ENCODE peak calls at places on chromosomes 13 and 19, in five cellular contexts. M is right lobe of liver, I is ovary, N is astrocyte, F is gastrocnemius medialis. G is an unnamed sample. For H3K36me3 and H3K4me1, the result is how much of the 10 kb centered on the place peaks cover.

GRCh38 chr19:4139614-4140236 is 13.7 kb upstream of the CREB3L3 start:
- DNase-seq in N (no peak), M (peak), I (peak), F (peak), G (peak)

GRCh38 chr13:44293354-44293753 is 80.3 kb upstream of the SERP2 start:
- DNase-seq in F (no peak), M (no peak), N (no peak), I (no peak), G (no peak)

GRCh38 chr13:111531505-111531904 is 211.1 kb downstream of the TEX29 start:
- DNase-seq in M (no peak), F (no peak), N (no peak), I (no peak), G (no peak)

GRCh38 chr13:26459276-26460131 is 98.0 kb upstream of the WASF3 start:
- DNase-seq in I (no peak), N (no peak), M (no peak), F (peak), G (no peak)

GRCh38 chr13:50426932-50427331 is 411.7 kb downstream of the KCNRG start:
- DNase-seq in F (no peak), I (no peak), M (no peak), N (no peak), G (no peak)

GRCh38 chr19:29450306-29450705 is 75.5 kb upstream of the VSTM2B start:
- DNase-seq in N (no peak), F (no peak), M (no peak), I (no peak), G (no peak)

GRCh38 chr13:104900186-104900817 is 1635.2 kb downstream of the EFNB2 start:
- DNase-seq in M (no peak), I (no peak), N (no peak), F (no peak), G (no peak)

GRCh38 chr13:46676378-46676725 is 120.6 kb downstream of the ESD start:
- DNase-seq in N (no peak), I (no peak), F (no peak), M (no peak), G (no peak)

GRCh38 chr19:5191091-5191490 is 149.5 kb downstream of the PTPRS start:
- DNase-seq in I (no peak), N (peak), M (no peak), F (no peak), G (no peak)

GRCh38 chr19:31066385-31066784 is 282.9 kb downstream of the TSHZ3 start:
- DNase-seq in M (no peak), F (no peak), I (no peak), N (peak), G (no peak)

GRCh38 chr13:68714292-68714691 is 1393.3 kb upstream of the ATXN8OS start:
- DNase-seq in M (no peak), I (no peak), F (no peak), N (peak), G (no peak)

GRCh38 chr13:26458196-26458734 is 99.2 kb upstream of the WASF3 start:
- DNase-seq in I (no peak), M (no peak), F (no peak), N (no peak), G (no peak)

GRCh38 chr13:43664700-43665191 is 122.0 kb downstream of the ENOX1 start:
- DNase-seq in N (peak), F (no peak), I (peak), M (no peak), G (no peak)

GRCh38 chr19:23002690-23003422 is at the start of gene ZNF728:
- DNase-seq in M (no peak), I (peak), F (peak), N (no peak), G (peak)

DNA sequence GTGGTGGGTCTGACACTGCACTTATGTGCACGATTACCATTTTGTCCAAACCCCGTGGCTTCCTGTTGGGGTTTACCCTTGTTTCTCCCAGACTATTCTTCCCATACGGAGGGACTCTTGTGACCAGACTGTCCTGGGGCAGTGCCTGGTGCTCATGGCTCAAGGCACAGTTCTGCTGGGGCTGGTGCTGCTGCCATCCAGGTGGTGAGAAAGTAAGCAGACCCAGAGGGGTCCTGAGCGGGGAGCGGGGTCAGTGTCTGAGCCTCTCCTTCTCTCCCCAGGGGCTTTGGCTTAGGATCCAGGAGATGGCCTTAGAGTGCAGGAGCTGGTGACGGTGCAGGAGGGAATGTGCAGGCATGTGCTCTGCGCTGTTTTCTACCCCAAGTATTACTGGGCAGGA is 5.0 kb upstream of the SIGLEC9 start:
- DNase-seq in I (no peak), F (no peak), N (no peak), M (peak), G (no peak)
- H3K4me3 ChIP-seq in I (no peak), F (no peak), N (no peak), M (no peak), G (no peak)

GRCh38 chr19:55246462-55247451 is 12.1 kb downstream of the PPP6R1 start:
- DNase-seq in N (no peak), F (no peak), M (no peak), I (no peak), G (no peak)

GRCh38 chr19:55241935-55242464 is 13.4 kb upstream of the TMEM86B start:
- DNase-seq in N (no peak), F (no peak), M (no peak), I (no peak), G (no peak)

GRCh38 chr19:55242517-55242916 is 14.0 kb upstream of the TMEM86B start:
- DNase-seq in M (no peak), N (no peak), F (no peak), I (no peak), G (no peak)

GRCh38 chr19:55245236-55245904 is 13.4 kb downstream of the PPP6R1 start:
- DNase-seq in I (no peak), M (no peak), N (no peak), F (no peak), G (no peak)

GRCh38 chr19:55244004-55244680 is 14.7 kb downstream of the PPP6R1 start:
- DNase-seq in I (no peak), N (no peak), M (no peak), F (no peak), G (no peak)
- H3K36me3 ChIP-seq in I (under half), N (under half), M (under half), F (under half), G (half or more)

GRCh38 chr13:76552807-76553206 is 333.4 kb downstream of the KCTD12 start:
- DNase-seq in M (no peak), N (no peak), I (no peak), F (no peak), G (no peak)
- H3K4me1 ChIP-seq in M (under half), N (under half), I (under half), F (under half), G (under half)

DNA sequence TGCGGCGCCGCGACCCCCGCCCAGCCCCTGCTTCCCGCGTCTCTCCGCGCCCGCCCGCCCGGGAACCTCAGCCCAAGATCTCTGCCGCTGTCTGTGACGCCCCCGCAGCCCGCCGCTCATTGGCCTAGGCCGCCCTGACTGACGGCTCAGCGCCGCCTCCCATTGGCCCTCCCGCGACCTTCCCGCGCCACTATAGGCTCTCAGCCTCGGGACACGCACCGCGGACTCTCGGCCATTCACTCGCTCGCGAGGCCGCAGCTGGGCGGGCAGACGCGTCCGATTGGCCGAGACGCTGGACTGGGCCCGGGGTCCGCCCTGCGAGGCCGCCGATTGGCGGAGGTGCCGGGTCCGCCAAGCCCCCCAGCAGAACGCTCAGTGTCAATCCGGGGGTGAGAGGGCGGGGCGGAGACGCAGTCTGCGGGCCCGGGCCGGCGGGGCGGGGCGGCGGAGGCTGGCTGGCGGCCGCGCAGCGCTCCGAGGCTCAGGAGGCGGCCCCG is at the start of gene PRKACA:
- DNase-seq in F (peak), N (peak), I (peak), M (peak), G (peak)
- H3K4me3 ChIP-seq in F (peak), N (peak), I (peak), M (peak), G (peak)

GRCh38 chr13:49357694-49358093 is 86.2 kb downstream of the CAB39L start:
- DNase-seq in M (no peak), F (no peak), N (peak), I (no peak), G (no peak)

GRCh38 chr13:49351871-49352270 is 92.0 kb downstream of the CAB39L start:
- DNase-seq in M (no peak), F (no peak), I (no peak), N (peak), G (no peak)

GRCh38 chr13:49356224-49356623 is 87.6 kb downstream of the CAB39L start:
- DNase-seq in M (no peak), N (peak), F (no peak), I (no peak), G (no peak)

GRCh38 chr13:49353908-49354307 is 90.0 kb downstream of the CAB39L start:
- DNase-seq in M (no peak), F (no peak), N (no peak), I (no peak), G (no peak)

GRCh38 chr13:49354719-49355118 is 89.1 kb downstream of the CAB39L start:
- DNase-seq in M (no peak), F (no peak), N (no peak), I (no peak), G (no peak)
- H3K36me3 ChIP-seq in M (under half), F (under half), N (under half), I (under half), G (under half)

GRCh38 chr13:67223024-67223423 is 7.1 kb downstream of the PCDH9 start:
- DNase-seq in F (no peak), N (peak), I (no peak), M (no peak), G (no peak)

GRCh38 chr13:67221630-67222226 is 8.4 kb downstream of the PCDH9 start:
- DNase-seq in M (no peak), N (no peak), F (no peak), I (no peak), G (no peak)

GRCh38 chr13:67217914-67218313 is 12.2 kb downstream of the PCDH9 start:
- DNase-seq in M (no peak), F (no peak), N (no peak), I (no peak), G (no peak)

GRCh38 chr13:67223742-67224141 is 6.4 kb downstream of the PCDH9 start:
- DNase-seq in I (no peak), N (peak), M (no peak), F (no peak), G (no peak)

DNA sequence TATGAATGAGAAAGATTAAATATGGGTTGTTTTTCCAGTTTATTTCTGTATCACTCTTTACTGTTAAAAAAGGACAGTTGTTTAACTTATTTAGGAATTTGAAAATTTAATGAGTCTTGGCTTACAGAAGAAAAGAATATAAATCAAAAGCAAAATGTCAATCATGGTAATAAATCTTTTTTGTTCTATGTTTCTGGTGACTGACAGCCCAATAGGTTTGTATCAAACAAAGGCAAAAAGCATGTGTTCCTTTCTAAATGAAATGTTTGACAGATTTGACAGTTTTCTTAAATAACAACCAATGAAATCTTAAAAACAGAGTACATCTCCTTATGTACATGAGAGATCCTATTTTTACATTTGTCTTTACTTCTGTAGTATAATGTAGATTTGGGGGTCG is 11.0 kb downstream of the PCDH9 start:
- DNase-seq in N (no peak), F (no peak), M (no peak), I (no peak), G (no peak)
- H3K4me1 ChIP-seq in N (under half), F (under half), M (under half), I (under half), G (under half)

GRCh38 chr13:66864627-66865026 is 365.5 kb downstream of the PCDH9 start:
- DNase-seq in F (no peak), N (no peak), I (no peak), M (no peak), G (no peak)
- H3K4me3 ChIP-seq in F (no peak), N (no peak), I (no peak), M (no peak), G (no peak)

GRCh38 chr13:102862624-102863210 is 16.9 kb downstream of the ERCC5 start:
- DNase-seq in F (no peak), N (no peak), M (no peak), I (no peak), G (no peak)
- H3K36me3 ChIP-seq in F (under half), N (half or more), M (half or more), I (under half), G (half or more)

GRCh38 chr19:2188708-2189385 is 25.1 kb downstream of the DOT1L start:
- DNase-seq in M (no peak), N (no peak), I (no peak), F (no peak), G (no peak)

GRCh38 chr19:2186071-2186846 is 22.5 kb downstream of the DOT1L start:
- DNase-seq in F (peak), N (peak), M (no peak), I (peak), G (peak)

GRCh38 chr19:2187164-2187563 is 23.4 kb downstream of the DOT1L start:
- DNase-seq in F (no peak), M (no peak), I (no peak), N (no peak), G (no peak)

GRCh38 chr19:2184422-2185012 is 20.8 kb downstream of the DOT1L start:
- DNase-seq in I (no peak), N (no peak), M (no peak), F (no peak), G (no peak)

DNA sequence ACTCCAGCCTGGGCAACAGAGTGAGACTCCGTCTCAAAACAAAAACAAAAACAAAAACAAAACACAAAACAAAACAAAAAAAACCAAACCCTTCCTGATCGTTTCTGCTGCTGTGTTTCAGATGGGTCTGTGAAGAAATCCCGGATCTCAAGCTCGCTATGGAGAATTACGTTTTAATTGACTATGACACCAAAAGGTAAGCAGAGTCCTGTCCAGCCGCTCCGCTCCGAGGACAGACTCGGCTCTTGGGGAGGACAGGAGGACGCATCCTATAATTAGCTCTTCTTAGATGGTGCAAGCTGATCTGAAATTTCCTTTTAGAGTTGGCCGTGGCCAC is 22.0 kb downstream of the DOT1L start:
- DNase-seq in M (no peak), F (no peak), N (no peak), I (no peak), G (no peak)
- H3K4me1 ChIP-seq in M (under half), F (half or more), N (under half), I (under half), G (under half)

GRCh38 chr13:65606622-65607021 is 1623.5 kb downstream of the PCDH9 start:
- DNase-seq in F (no peak), I (no peak), M (no peak), N (peak), G (no peak)

GRCh38 chr13:65605386-65605785 is 1624.8 kb downstream of the PCDH9 start:
- DNase-seq in M (no peak), N (no peak), F (no peak), I (no peak), G (no peak)

GRCh38 chr13:65600702-65601101 is 1629.4 kb downstream of the PCDH9 start:
- DNase-seq in M (no peak), N (peak), I (no peak), F (no peak), G (no peak)

GRCh38 chr13:65597839-65598818 is 1632.0 kb downstream of the PCDH9 start:
- DNase-seq in N (peak), F (no peak), M (no peak), I (no peak), G (no peak)

GRCh38 chr13:65603160-65603559 is 1627.0 kb downstream of the PCDH9 start:
- DNase-seq in I (no peak), F (no peak), N (no peak), M (no peak), G (no peak)
- H3K4me3 ChIP-seq in I (no peak), F (no peak), N (no peak), M (no peak), G (no peak)

G was measured in thoracic aorta.